ENCODE peak calls at places on chromosomes 11 and 22, in four cellular contexts. W is H7; D is heart right ventricle; Y is naive thymus-derived CD4-positive, alpha-beta T cell. U is an unnamed sample.

GRCh38 chr11:115502636-115503082 is 1.6 kb downstream of the CADM1 start:
- DNase-seq in W (peak), D (no peak), Y (no peak), U (no peak)

GRCh38 chr11:6862961-6863360 is at the start of gene OR10A2:
- DNase-seq in W (peak), D (no peak), Y (no peak), U (peak)

GRCh38 chr11:8810331-8811301 is 100.4 kb upstream of the AKIP1 start:
- DNase-seq in W (peak), D (peak), Y (no peak), U (no peak)

GRCh38 chr22:45867118-45867905 is 109.7 kb downstream of the WNT7B start:
- DNase-seq in W (peak), D (no peak), Y (no peak), U (no peak)

GRCh38 chr11:58578635-58579191 is at the start of gene ZFP91:
- DNase-seq in W (peak), D (peak), Y (peak), U (peak)

GRCh38 chr11:70399681-70400112 is 1.4 kb downstream of the CTTN start:
- DNase-seq in W (peak), D (peak), Y (no peak), U (peak)

GRCh38 chr11:27395556-27396258 is 32.7 kb upstream of the CCDC34 start:
- DNase-seq in W (no peak), D (no peak), Y (no peak), U (no peak)

GRCh38 chr22:44840611-44841322 is 88.4 kb downstream of the ARHGAP8 start:
- DNase-seq in W (peak), D (no peak), Y (no peak), U (no peak)

GRCh38 chr11:70072471-70073187 is 5.5 kb upstream of the ANO1 start:
- DNase-seq in W (peak), D (peak), Y (no peak), U (no peak)

GRCh38 chr11:1772270-1773130 is 8.8 kb upstream of the CTSD start:
- DNase-seq in W (peak), D (peak), Y (peak), U (peak)

GRCh38 chr11:8871283-8871775 is 39.7 kb upstream of the AKIP1 start:
- DNase-seq in W (peak), D (peak), Y (no peak), U (peak)

DNA sequence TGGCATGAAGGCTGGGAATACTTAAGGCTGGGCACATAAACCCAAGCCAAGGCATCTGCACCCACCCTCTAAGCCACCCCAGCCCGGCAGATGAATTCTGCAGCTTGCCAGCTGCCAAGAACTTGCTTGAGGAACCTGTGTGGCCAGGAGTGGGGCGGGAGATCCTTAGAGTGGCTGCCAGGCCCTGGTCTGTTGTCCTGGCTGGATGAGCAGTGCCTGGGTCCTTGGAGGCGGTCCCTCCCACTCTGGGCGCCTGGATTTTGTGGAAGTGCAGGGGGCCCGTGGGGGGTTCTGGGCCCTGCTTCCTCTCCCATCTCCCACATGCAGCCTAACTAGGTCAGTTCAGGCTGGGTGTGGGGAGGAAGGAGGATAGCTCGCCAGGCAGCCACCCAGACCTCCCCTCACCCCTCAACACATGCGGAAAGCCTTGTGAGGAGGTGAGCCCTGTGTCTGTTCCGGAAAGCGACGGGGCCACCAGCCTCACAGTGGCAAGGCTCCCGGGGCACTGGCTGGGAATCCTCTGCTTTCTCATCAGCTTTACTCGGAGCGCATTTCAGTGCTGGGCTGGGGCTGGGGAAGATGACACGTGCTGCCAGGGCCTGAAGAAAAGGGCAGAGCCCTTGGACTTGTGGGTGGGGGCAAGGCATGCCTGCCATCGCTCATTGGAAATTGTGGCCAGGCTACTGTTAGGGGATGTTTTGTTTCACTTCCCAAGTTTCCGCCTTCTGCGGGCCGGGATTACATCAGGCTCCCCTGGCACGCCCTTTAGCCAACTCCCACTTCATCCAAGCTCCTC is 8.4 kb downstream of the DAGLA start:
- DNase-seq in W (peak), D (peak), Y (no peak), U (no peak)
- H3K4me3 ChIP-seq in W (no peak), D (peak), Y (no peak), U (no peak)

GRCh38 chr11:44315947-44316387 is 6.0 kb upstream of the ALX4 start:
- DNase-seq in W (peak), D (no peak), Y (no peak), U (no peak)
- H3K4me3 ChIP-seq in W (peak), D (peak), Y (no peak), U (peak)

DNA sequence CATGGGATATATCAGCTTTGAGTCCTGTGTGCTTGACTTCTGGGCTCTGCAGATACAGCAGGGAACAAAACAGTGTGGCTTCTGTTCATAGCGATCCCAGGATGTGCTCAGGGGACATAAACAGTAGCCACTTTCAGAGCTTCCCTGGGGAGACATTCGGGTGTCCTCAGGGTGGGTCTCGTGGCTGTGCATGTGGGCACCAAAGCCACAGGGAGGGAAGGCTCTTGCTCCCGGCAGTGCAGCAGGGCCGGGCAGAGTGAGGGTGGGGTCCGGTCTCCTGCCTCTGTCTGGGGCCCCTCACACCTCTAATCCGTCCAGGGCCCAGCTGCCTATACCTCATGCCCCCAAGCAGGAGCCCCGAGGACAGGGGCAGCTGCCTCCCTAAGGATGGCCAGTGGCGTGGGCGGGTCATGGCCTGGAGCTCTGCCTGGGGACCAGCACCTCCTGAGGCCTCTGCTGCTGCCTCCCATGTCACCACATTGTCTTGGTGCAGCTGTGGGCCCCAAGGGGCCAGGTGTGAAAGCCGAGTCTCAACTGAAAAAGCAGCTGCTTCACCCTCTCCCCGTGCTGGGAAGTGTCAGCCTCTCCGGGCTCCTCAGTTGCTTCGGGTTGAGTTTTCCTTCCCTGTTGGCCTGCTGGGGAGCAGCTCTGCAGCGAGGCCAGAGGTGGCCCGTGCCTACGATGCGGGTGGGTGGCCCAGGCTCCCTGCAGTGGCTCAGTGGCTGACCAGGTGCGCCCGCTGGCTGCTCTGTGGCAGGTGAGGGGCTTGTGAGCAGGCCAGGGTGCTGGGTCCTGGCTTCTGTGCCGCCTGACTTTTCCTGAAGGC is 3.8 kb downstream of the TPCN2 start:
- DNase-seq in W (peak), D (no peak), Y (no peak), U (no peak)
- H3K4me3 ChIP-seq in W (no peak), D (no peak), Y (no peak), U (no peak)

GRCh38 chr22:17845340-17845739 is 71.1 kb upstream of the BID start:
- DNase-seq in W (no peak), D (no peak), Y (no peak), U (no peak)

GRCh38 chr22:17843189-17843588 is 68.9 kb upstream of the BID start:
- DNase-seq in W (no peak), D (no peak), Y (no peak), U (no peak)

GRCh38 chr22:17841836-17842235 is 67.6 kb upstream of the BID start:
- DNase-seq in W (no peak), D (no peak), Y (no peak), U (no peak)

GRCh38 chr22:17844150-17844549 is 69.9 kb upstream of the BID start:
- DNase-seq in W (no peak), D (no peak), Y (no peak), U (no peak)

DNA sequence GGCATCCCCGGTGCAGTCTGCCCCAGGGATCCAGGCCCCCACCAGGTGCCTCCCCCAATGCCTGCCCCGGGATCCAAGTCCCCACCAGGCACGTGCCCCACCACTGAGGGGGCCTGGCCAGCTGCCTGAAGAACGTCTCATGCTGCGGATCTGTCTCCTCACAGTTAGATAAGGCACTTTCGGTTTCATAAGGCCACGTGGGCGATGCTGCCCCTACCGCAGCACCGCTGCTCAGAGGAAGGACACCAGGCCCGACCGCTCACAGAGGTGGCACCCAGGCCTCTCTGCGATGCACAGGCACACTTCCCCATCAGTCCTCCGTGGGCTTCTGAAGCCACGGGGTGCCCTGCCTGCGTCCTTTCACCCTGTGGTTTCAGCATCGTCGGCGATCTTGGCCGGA is 68.1 kb upstream of the BID start:
- DNase-seq in W (no peak), D (peak), Y (peak), U (no peak)
- H3K4me3 ChIP-seq in W (no peak), D (no peak), Y (peak), U (no peak)

GRCh38 chr11:86035164-86035563 is 33.7 kb downstream of the PICALM start:
- DNase-seq in W (peak), D (no peak), Y (no peak), U (no peak)
- H3K4me3 ChIP-seq in W (no peak), D (no peak), Y (no peak), U (no peak)

U was measured in skeletal muscle cell.